ENCODE peak calls at places on chromosomes 4 and X, in five cellular contexts. L is suprapubic skin, V is A673, X is GM12865, F is choroid plexus epithelial cell. G is an unnamed sample.

GRCh38 chr4:144985536-144985935 is 112.5 kb downstream of the ANAPC10 start:
- DNase-seq in L (no peak), V (no peak), X (no peak), F (no peak), G (no peak)

GRCh38 chr4:82515705-82516104 is 46.1 kb downstream of the TMEM150C start:
- DNase-seq in L (no peak), V (no peak), X (no peak), F (peak; percentile 89), G (no peak)

GRCh38 chr4:158625544-158625943 is 46.1 kb downstream of the C4orf46 start:
- DNase-seq in L (no peak), V (no peak), X (no peak), F (no peak), G (no peak)

GRCh38 chr4:123731009-123731408 is 334.4 kb downstream of the SPRY1 start:
- DNase-seq in L (no peak), V (no peak), X (no peak), F (no peak), G (no peak)

GRCh38 chrX:154358011-154358410 is 16.4 kb downstream of the FLNA start:
- DNase-seq in L (no peak), V (no peak), X (no peak), F (no peak), G (no peak)

GRCh38 chr4:168589154-168589553 is 92.3 kb downstream of the PALLD start:
- DNase-seq in L (no peak), V (peak; percentile 66), X (no peak), F (peak; percentile 77), G (no peak)

GRCh38 chrX:43349363-43349762 is 306.7 kb upstream of the MAOA start:
- DNase-seq in L (no peak), V (peak; percentile 71), X (peak; percentile 65), F (peak; percentile 44), G (no peak)

GRCh38 chr4:147539959-147540358 is 59.1 kb downstream of the EDNRA start:
- DNase-seq in L (no peak), V (no peak), X (peak; percentile 20), F (no peak), G (no peak)

GRCh38 chr4:41365726-41366125 is 109.0 kb downstream of the UCHL1 start:
- DNase-seq in L (no peak), V (no peak), X (no peak), F (no peak), G (no peak)

GRCh38 chrX:139890991-139891700 is 41.7 kb downstream of the ATP11C start:
- DNase-seq in L (no peak), V (peak; percentile 53), X (no peak), F (peak; percentile 59), G (no peak)

GRCh38 chr4:1813915-1814314 is 20.8 kb downstream of the FGFR3 start:
- DNase-seq in L (no peak), V (peak; percentile 58), X (no peak), F (peak; percentile 14), G (no peak)

GRCh38 chr4:7638984-7639789 is 204.5 kb upstream of the PSAPL1 start:
- DNase-seq in L (no peak), V (no peak), X (no peak), F (no peak), G (no peak)

GRCh38 chrX:44872319-44872816 is 620 bp upstream of the KDM6A start:
- DNase-seq in L (peak; percentile 75), V (peak; percentile 33), X (no peak), F (peak; percentile 14), G (peak; percentile 71)

GRCh38 chrX:84993150-84993549 is 10.5 kb upstream of the APOOL start:
- DNase-seq in L (no peak), V (no peak), X (no peak), F (no peak), G (no peak)
- TF ChIP-seq CTCF in L (no peak), V (no peak), X (no peak), F (no peak), G (no peak)

DNA sequence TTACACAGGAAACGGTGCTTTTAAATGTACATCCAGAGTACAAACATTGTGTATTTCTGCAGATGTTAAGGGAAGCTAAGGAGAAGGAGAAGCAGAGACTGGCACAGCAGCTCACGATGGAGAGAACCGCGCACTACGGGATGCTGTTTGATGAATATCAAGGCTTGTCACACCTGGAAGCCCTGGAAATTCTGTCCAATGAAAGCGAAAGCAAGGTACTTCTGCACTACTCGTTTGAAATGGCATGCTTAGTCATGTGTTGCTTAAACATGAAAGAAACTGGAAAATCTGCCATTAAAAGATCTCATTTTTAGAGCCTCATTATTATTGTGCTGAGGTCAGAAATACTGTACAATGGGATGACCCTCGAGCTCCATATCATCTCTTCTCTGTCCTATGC is 47.3 kb downstream of the FAM114A1 start:
- DNase-seq in L (no peak), V (no peak), X (peak; percentile 45), F (no peak), G (no peak)
- H3K4me3 ChIP-seq in L (no peak overlapping the region), V (no peak overlapping the region), X (peak overlapping the region; percentile 30), F (no peak overlapping the region), G (no peak overlapping the region)

DNA sequence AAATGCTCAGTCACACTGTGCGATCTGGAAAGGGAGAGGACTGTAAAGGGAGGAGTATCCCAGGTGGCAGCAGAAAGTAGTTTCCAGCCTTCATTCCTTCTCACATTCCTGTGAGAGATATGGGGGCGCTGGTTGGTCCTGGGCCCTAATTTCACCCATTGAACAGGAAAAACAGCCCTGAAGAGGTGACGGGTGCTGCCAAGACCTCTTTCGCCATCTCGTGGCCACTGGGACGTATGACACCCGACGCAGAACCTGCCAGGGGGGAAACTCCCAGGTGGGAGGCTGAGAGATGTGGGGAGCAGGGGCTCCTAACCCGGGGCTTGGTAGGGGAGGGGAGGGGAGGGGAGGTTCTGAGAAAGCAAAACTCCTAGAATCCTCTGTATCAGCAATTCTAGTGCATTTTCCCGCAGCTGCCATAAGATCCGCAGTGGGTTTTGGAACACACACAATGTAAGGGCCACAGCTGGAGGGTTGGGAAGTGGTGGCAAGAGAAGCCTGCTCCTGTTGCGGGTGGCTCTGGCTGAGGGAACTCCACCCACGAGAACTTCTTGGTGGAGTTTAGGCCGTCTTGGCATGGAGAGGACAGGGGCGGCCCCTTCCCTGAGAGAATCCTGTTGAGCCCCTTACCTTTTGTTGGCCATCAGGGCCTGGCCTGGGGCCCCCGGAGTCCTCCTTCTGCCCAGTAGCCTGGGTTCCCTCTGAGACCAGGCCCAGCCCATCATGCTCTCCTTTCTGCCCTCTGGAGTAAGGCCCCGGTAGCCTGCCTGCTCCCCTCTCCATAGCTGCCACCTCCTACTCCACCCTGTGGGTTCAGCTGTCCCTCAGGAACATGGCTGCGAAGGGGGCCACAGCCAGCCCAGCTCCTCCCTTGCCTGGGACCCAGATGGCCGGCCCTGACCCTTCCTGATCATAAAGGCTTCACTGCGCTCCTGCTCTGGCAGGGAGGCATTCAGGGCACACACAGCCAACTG is 134.1 kb downstream of the OR13H1 start:
- DNase-seq in L (no peak), V (peak; percentile 47), X (peak; percentile 37), F (peak; percentile 33), G (no peak)
- TF ChIP-seq CTCF in L (no peak), V (peak; percentile 80), X (peak; percentile 70), F (peak; percentile 62), G (peak; percentile 64)

DNA sequence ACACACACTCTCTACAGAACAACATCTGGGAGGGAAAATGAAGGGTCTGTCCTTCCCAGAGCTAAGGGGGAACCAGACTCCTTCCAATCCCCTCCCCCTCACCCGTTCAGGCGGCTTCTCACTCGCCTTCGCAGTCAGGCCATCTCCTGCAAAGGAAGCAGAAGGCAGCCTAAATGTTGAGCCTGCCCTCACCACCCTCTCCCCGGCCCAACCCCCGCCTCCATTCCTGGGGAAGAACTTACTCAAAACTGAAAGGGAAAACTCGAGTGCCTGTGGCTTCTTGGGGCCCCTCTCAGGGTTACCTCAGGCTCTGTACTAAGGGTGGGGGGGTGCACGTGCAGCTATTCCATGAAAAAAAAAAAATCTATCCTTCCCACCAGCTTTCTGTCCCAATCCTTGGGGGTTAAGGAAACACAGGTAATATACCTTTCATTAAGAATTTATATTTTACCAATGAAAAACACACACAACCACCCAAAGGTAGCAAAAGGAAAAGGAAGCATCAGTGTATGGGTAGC is 2.4 kb downstream of the ZMYM3 start:
- DNase-seq in L (no peak), V (no peak), X (peak; percentile 11), F (peak; percentile 16), G (no peak)
- H3K4me3 ChIP-seq in L (no peak overlapping the region), V (no peak overlapping the region), X (peak overlapping the region; percentile 91), F (no peak overlapping the region), G (no peak overlapping the region)

GRCh38 chr4:141077611-141078225 is 55.6 kb downstream of the RNF150 start:
- DNase-seq in L (no peak), V (no peak), X (no peak), F (no peak), G (no peak)
- TF ChIP-seq CTCF in L (no peak), V (no peak), X (no peak), F (no peak), G (no peak)

GRCh38 chr4:155523358-155523757 is 143.3 kb upstream of the GUCY1A1 start:
- DNase-seq in L (no peak), V (no peak), X (no peak), F (no peak), G (no peak)

GRCh38 chr4:155529761-155530160 is 136.9 kb upstream of the GUCY1A1 start:
- DNase-seq in L (no peak), V (no peak), X (no peak), F (no peak), G (no peak)

GRCh38 chr4:155529197-155529596 is 137.5 kb upstream of the GUCY1A1 start:
- DNase-seq in L (no peak), V (peak; percentile 23), X (peak; percentile 44), F (peak; percentile 56), G (no peak)

GRCh38 chr4:155530290-155530689 is 136.4 kb upstream of the GUCY1A1 start:
- DNase-seq in L (no peak), V (no peak), X (no peak), F (no peak), G (no peak)

DNA sequence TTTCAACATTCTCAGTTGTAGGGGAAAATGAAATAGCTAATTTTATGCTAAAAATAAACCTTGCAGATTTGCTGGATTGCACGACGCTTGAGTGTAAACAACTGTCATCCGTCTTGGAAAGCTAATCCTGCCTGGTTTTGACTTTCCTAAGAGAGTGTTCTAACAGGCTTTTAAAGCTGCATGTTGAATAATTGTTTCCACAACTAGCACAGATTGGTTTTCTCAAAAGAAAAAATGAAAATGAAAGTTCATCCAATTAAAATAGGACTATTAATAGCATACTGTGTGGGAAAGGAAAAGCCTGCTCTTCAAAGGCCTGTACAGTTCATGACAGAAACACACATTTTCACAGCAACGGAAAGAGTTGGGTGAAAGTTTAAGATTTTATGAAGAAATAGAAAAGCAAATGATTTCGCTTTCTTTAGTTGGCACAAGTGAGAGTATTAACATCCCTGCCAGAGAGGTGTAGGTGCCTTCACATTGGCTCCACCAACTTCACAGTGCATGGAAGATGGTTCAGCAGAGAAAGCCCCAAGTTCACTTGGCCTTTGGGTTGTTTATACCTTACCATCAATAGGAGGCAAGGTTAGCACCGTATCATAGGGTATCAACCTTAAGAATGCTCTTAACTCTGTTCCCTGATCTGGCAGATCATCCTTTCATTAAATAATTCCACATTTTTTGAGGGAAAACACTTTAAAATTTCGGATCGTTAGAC is 140.0 kb upstream of the GUCY1A1 start:
- DNase-seq in L (no peak), V (no peak), X (no peak), F (peak; percentile 13), G (no peak)
- H3K4me3 ChIP-seq in L (no peak overlapping the region), V (no peak overlapping the region), X (no peak overlapping the region), F (no peak overlapping the region), G (peak overlapping the region; percentile 2)

GRCh38 chrX:96770315-96770714 is 85.7 kb downstream of the DIAPH2 start:
- DNase-seq in L (no peak), V (peak; percentile 38), X (peak; percentile 25), F (peak; percentile 41), G (no peak)
- TF ChIP-seq CTCF in L (no peak), V (peak; percentile 61), X (peak; percentile 9), F (peak; percentile 39), G (peak; percentile 38)

GRCh38 chrX:23783569-23784486 is 855 bp downstream of the SAT1 start:
- DNase-seq in L (no peak), V (no peak), X (peak; percentile 40), F (peak; percentile 24), G (no peak)
- H3K4me3 ChIP-seq in L (peak overlapping the region; percentile 64), V (peak overlapping the region; percentile 65), X (peak overlapping the region; percentile 75), F (peak overlapping the region; percentile 78), G (peak overlapping the region; percentile 53)

G was measured in ascending aorta.